ENCODE peak calls at places on chromosomes 2 and 18, in nine cellular contexts. D is NCI-H146, R is epithelial cell of proximal tubule, C is tibial artery, S is NCI-H82, Y is hypothalamus, K is breast epithelium, Q is neuronal stem cell, P is NCI-H460. J is an unnamed sample.

GRCh38 chr18:78487649-78488048 is 492.0 kb upstream of the SALL3 start:
- DNase-seq in D (no peak), R (no peak), C (no peak), S (no peak), Y (no peak), K (no peak), Q (no peak), P (no peak), J (no peak)

GRCh38 chr2:161136194-161136593 is 24.0 kb upstream of the TANK start:
- DNase-seq in D (no peak), R (no peak), C (no peak), S (peak; percentile 28), Y (no peak), K (no peak), Q (no peak), P (no peak), J (no peak)

GRCh38 chr2:24675338-24675737 is 117.9 kb downstream of the PTRHD1 start:
- DNase-seq in D (no peak), R (no peak), C (no peak), S (no peak), Y (no peak), K (no peak), Q (no peak), P (no peak), J (no peak)

GRCh38 chr2:55116966-55117365 is 66.7 kb upstream of the RTN4 start:
- DNase-seq in D (no peak), R (no peak), C (no peak), S (no peak), Y (no peak), K (no peak), Q (no peak), P (no peak), J (no peak)

GRCh38 chr18:24492445-24492844 is 32.0 kb downstream of the HRH4 start:
- DNase-seq in D (peak; percentile 29), R (no peak), C (no peak), S (no peak), Y (no peak), K (no peak), Q (no peak), P (no peak), J (no peak)

GRCh38 chr2:190340369-190340768 is 3.0 kb upstream of the INPP1 start:
- DNase-seq in D (peak; percentile 38), R (no peak), C (no peak), S (peak; percentile 57), Y (no peak), K (no peak), Q (peak; percentile 24), P (peak; percentile 21), J (no peak)

GRCh38 chr18:37639846-37640245 is 74.2 kb upstream of the CELF4 start:
- DNase-seq in D (no peak), R (no peak), C (no peak), S (no peak), Y (no peak), K (no peak), Q (no peak), P (no peak), J (no peak)

GRCh38 chr2:158777077-158777476 is 18.0 kb upstream of the DAPL1 start:
- DNase-seq in D (no peak), R (no peak), C (peak; percentile 37), S (no peak), Y (no peak), K (no peak), Q (no peak), P (no peak), J (no peak)

GRCh38 chr2:96960271-96960955 is 26.0 kb downstream of the FAM178B start:
- DNase-seq in D (peak; percentile 92), R (no peak), C (peak; percentile 80), S (peak; percentile 92), Y (peak; percentile 84), K (peak; percentile 84), Q (peak; percentile 84), P (peak; percentile 72), J (no peak)

GRCh38 chr2:143581989-143582719 is 452.9 kb downstream of the ARHGAP15 start:
- DNase-seq in D (peak; percentile 33), R (no peak), C (no peak), S (peak; percentile 12), Y (no peak), K (no peak), Q (no peak), P (no peak), J (no peak)

GRCh38 chr18:29226201-29226600 is 1049.3 kb upstream of the CDH2 start:
- DNase-seq in D (peak; percentile 13), R (no peak), C (no peak), S (no peak), Y (no peak), K (no peak), Q (no peak), P (no peak), J (no peak)

GRCh38 chr2:98757904-98758421 is 27.0 kb upstream of the MGAT4A start:
- DNase-seq in D (no peak), R (peak; percentile 80), C (peak; percentile 81), S (no peak), Y (peak; percentile 34), K (peak; percentile 73), Q (no peak), P (no peak), J (no peak)

GRCh38 chr18:48834421-48835011 is 116.2 kb downstream of the SMAD7 start:
- DNase-seq in D (no peak), R (peak; percentile 59), C (peak; percentile 91), S (no peak), Y (no peak), K (peak; percentile 51), Q (no peak), P (no peak), J (no peak)

GRCh38 chr2:28391564-28392296 is 928 bp upstream of the FOSL2 start:
- DNase-seq in D (peak; percentile 77), R (no peak), C (peak; percentile 98), S (peak; percentile 73), Y (peak; percentile 24), K (peak; percentile 93), Q (peak; percentile 58), P (peak; percentile 85), J (no peak)

GRCh38 chr2:74045454-74045853 is 60.7 kb downstream of the TET3 start:
- DNase-seq in D (no peak), R (no peak), C (no peak), S (no peak), Y (no peak), K (peak; percentile 59), Q (no peak), P (no peak), J (no peak)

GRCh38 chr18:29181151-29181901 is 1004.4 kb upstream of the CDH2 start:
- DNase-seq in D (no peak), R (peak; percentile 93), C (peak; percentile 34), S (no peak), Y (no peak), K (no peak), Q (no peak), P (no peak), J (no peak)

GRCh38 chr18:59752666-59753065 is 55.4 kb upstream of the CCBE1 start:
- DNase-seq in D (no peak), R (no peak), C (no peak), S (no peak), Y (no peak), K (no peak), Q (no peak), P (no peak), J (no peak)

GRCh38 chr18:32624182-32624723 is 148.6 kb downstream of the KLHL14 start:
- DNase-seq in D (no peak), R (no peak), C (no peak), S (peak; percentile 81), Y (no peak), K (no peak), Q (no peak), P (no peak), J (no peak)

GRCh38 chr2:170369894-170370293 is 191.9 kb downstream of the MYO3B start:
- DNase-seq in D (no peak), R (no peak), C (no peak), S (peak; percentile 19), Y (no peak), K (no peak), Q (no peak), P (peak; percentile 30), J (no peak)

GRCh38 chr2:200054681-200055468 is 99.5 kb downstream of the MAIP1 start:
- DNase-seq in D (peak; percentile 4), R (no peak), C (no peak), S (peak; percentile 7), Y (no peak), K (no peak), Q (peak; percentile 29), P (no peak), J (peak; percentile 83)

GRCh38 chr2:151762694-151763093 is 28.4 kb upstream of the NEB start:
- DNase-seq in D (no peak), R (no peak), C (no peak), S (peak; percentile 74), Y (no peak), K (no peak), Q (no peak), P (no peak), J (no peak)

GRCh38 chr2:232349546-232349945 is 29.0 kb upstream of the ALPP start:
- DNase-seq in D (no peak), R (no peak), C (peak; percentile 6), S (no peak), Y (no peak), K (peak; percentile 33), Q (no peak), P (no peak), J (no peak)

GRCh38 chr2:98394595-98395153 is 48.4 kb downstream of the CNGA3 start:
- DNase-seq in D (no peak), R (no peak), C (no peak), S (no peak), Y (no peak), K (no peak), Q (no peak), P (no peak), J (no peak)

GRCh38 chr2:3631161-3631850 is 26.7 kb upstream of the ALLC start:
- DNase-seq in D (no peak), R (no peak), C (peak; percentile 3), S (no peak), Y (no peak), K (peak; percentile 12), Q (no peak), P (no peak), J (no peak)

GRCh38 chr18:44265437-44265836 is 415.3 kb upstream of the SETBP1 start:
- DNase-seq in D (no peak), R (no peak), C (no peak), S (no peak), Y (no peak), K (no peak), Q (no peak), P (no peak), J (no peak)

GRCh38 chr2:175478369-175478768 is 296.9 kb upstream of the ATP5MC3 start:
- DNase-seq in D (no peak), R (no peak), C (no peak), S (no peak), Y (no peak), K (no peak), Q (no peak), P (no peak), J (no peak)

GRCh38 chr2:166550923-166551322 is 56.9 kb upstream of the SCN7A start:
- DNase-seq in D (no peak), R (no peak), C (no peak), S (no peak), Y (no peak), K (no peak), Q (no peak), P (no peak), J (no peak)

GRCh38 chr2:120251077-120251476 is 1.6 kb upstream of the RALB start:
- DNase-seq in D (no peak), R (no peak), C (no peak), S (no peak), Y (no peak), K (no peak), Q (no peak), P (no peak), J (no peak)

GRCh38 chr18:13831864-13832508 is 8.0 kb downstream of the MC5R start:
- DNase-seq in D (no peak), R (no peak), C (no peak), S (peak; percentile 9), Y (no peak), K (no peak), Q (peak; percentile 17), P (peak; percentile 19), J (no peak)